ENCODE peak calls at places on chromosomes 5 and 9, in six cellular contexts. G, U, J, L, R and Z are unnamed samples. For H3K4me1, the result is how much of the 10 kb centered on the place peaks cover.

GRCh38 chr5:95761771-95762680 is 30.9 kb downstream of the RHOBTB3 start:
- DNase-seq in G (no peak), U (no peak), J (no peak), L (no peak), R (no peak), Z (peak)

GRCh38 chr9:78298046-78298511 is 1.2 kb downstream of the PSAT1 start:
- DNase-seq in G (no peak), U (no peak), J (no peak), L (no peak), R (no peak), Z (no peak)

GRCh38 chr5:109739741-109740140 is 50.0 kb downstream of the MAN2A1 start:
- DNase-seq in G (no peak), U (no peak), J (no peak), L (no peak), R (no peak), Z (no peak)

GRCh38 chr9:85884236-85884635 is 56.7 kb upstream of the NAA35 start:
- DNase-seq in G (no peak), U (no peak), J (no peak), L (no peak), R (no peak), Z (no peak)

GRCh38 chr9:73981405-73981804 is 515.7 kb upstream of the RORB start:
- DNase-seq in G (no peak), U (no peak), J (no peak), L (no peak), R (no peak), Z (no peak)

GRCh38 chr5:82031220-82032119 is 59.6 kb downstream of the ATG10 start:
- DNase-seq in G (no peak), U (no peak), J (peak), L (no peak), R (no peak), Z (no peak)

GRCh38 chr5:74630387-74631087 is 10.0 kb downstream of the ENC1 start:
- DNase-seq in G (no peak), U (no peak), J (no peak), L (no peak), R (no peak), Z (peak)

GRCh38 chr9:85118990-85119755 is 449.6 kb downstream of the NTRK2 start:
- DNase-seq in G (no peak), U (no peak), J (no peak), L (no peak), R (no peak), Z (no peak)

GRCh38 chr9:104906441-104907277 is 21.3 kb downstream of the ABCA1 start:
- DNase-seq in G (no peak), U (no peak), J (no peak), L (peak), R (peak), Z (no peak)

GRCh38 chr5:123193176-123193575 is 104.1 kb downstream of the PRDM6 start:
- DNase-seq in G (no peak), U (no peak), J (no peak), L (no peak), R (no peak), Z (no peak)

GRCh38 chr5:68214472-68215207 is 916 bp upstream of the PIK3R1 start:
- DNase-seq in G (no peak), U (no peak), J (peak), L (no peak), R (no peak), Z (peak)

GRCh38 chr5:150781706-150782614 is 3.4 kb downstream of the SMIM3 start:
- DNase-seq in G (no peak), U (peak), J (peak), L (peak), R (peak), Z (no peak)

GRCh38 chr9:131840751-131841702 is 101.2 kb upstream of the RAPGEF1 start:
- DNase-seq in G (no peak), U (no peak), J (no peak), L (no peak), R (no peak), Z (no peak)

GRCh38 chr5:93349613-93350012 is 231.4 kb downstream of the NR2F1-AS1 start:
- DNase-seq in G (no peak), U (no peak), J (no peak), L (no peak), R (no peak), Z (no peak)

GRCh38 chr9:115204827-115205506 is 87.0 kb upstream of the TNC start:
- DNase-seq in G (no peak), U (no peak), J (no peak), L (no peak), R (no peak), Z (no peak)

GRCh38 chr5:150009671-150010387 is 9.3 kb downstream of the HMGXB3 start:
- DNase-seq in G (no peak), U (no peak), J (no peak), L (no peak), R (no peak), Z (no peak)

GRCh38 chr9:106587021-106587420 is 275.9 kb upstream of the ZNF462 start:
- DNase-seq in G (no peak), U (no peak), J (no peak), L (no peak), R (no peak), Z (no peak)

GRCh38 chr9:3708751-3709150 is 182.9 kb upstream of the RFX3 start:
- DNase-seq in G (no peak), U (no peak), J (no peak), L (no peak), R (no peak), Z (no peak)

GRCh38 chr9:74220327-74220726 is 276.8 kb upstream of the RORB start:
- DNase-seq in G (no peak), U (no peak), J (no peak), L (no peak), R (no peak), Z (no peak)

GRCh38 chr9:134950404-134950760 is 32.7 kb upstream of the FCN1 start:
- DNase-seq in G (no peak), U (peak), J (no peak), L (no peak), R (no peak), Z (no peak)

GRCh38 chr9:114484854-114485443 is 20.3 kb downstream of the WHRN start:
- DNase-seq in G (peak), U (no peak), J (no peak), L (peak), R (no peak), Z (peak)

GRCh38 chr5:124538196-124538595 is 208.2 kb downstream of the ZNF608 start:
- DNase-seq in G (no peak), U (no peak), J (no peak), L (no peak), R (no peak), Z (no peak)

GRCh38 chr5:14451866-14452265 is 129.7 kb upstream of the OTULINL start:
- DNase-seq in G (no peak), U (no peak), J (no peak), L (no peak), R (no peak), Z (peak)

GRCh38 chr9:127561491-127562270 is 50.4 kb upstream of the STXBP1 start:
- DNase-seq in G (peak), U (peak), J (peak), L (peak), R (peak), Z (peak)
- H3K4me1 ChIP-seq in G (half or more), U (under half), J (half or more), L (half or more), R (half or more), Z (half or more)

GRCh38 chr9:137140151-137141012 is 1.4 kb downstream of the GRIN1 start:
- DNase-seq in G (no peak), U (no peak), J (no peak), L (no peak), R (no peak), Z (peak)
- H3K27ac ChIP-seq in G (no peak), U (no peak), J (no peak), L (no peak), R (no peak), Z (no peak)

DNA sequence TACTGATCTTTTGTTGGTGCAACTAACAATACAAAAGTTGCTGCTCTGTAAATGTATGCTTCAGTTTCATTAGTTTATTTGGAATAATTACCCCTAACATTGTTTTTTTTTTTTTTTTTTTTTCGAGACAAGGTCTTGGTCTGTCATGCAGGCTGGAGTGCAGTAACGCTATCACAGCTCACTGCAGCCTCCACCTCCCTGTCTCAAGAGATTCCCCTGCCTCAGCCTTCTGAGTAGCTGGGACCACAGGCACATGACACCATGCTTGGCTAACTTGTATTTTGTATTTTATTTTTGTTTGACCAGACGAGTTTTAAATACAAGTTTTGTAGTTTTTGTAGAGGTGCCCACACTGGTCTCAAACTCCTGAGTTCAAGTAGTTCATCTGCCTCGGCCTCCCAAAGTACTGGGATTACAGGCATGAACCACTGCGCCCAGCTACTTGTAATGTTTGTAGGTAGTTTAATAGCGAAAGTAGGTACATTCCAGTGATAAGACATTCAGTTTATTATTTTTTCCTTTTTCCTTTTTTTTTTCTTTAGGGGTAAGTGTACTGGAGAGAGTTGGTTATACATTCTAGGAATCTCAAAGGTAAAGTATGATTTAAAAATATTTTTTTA is 6.9 kb downstream of the GAPVD1 start:
- DNase-seq in G (no peak), U (no peak), J (no peak), L (no peak), R (no peak), Z (no peak)
- H3K4me1 ChIP-seq in G (under half), U (under half), J (under half), L (under half), R (under half), Z (under half)

GRCh38 chr9:80407220-80407619 is 835.5 kb downstream of the TLE4 start:
- DNase-seq in G (no peak), U (no peak), J (no peak), L (no peak), R (no peak), Z (no peak)

GRCh38 chr9:80400624-80401230 is 829.0 kb downstream of the TLE4 start:
- DNase-seq in G (no peak), U (no peak), J (no peak), L (no peak), R (no peak), Z (no peak)

DNA sequence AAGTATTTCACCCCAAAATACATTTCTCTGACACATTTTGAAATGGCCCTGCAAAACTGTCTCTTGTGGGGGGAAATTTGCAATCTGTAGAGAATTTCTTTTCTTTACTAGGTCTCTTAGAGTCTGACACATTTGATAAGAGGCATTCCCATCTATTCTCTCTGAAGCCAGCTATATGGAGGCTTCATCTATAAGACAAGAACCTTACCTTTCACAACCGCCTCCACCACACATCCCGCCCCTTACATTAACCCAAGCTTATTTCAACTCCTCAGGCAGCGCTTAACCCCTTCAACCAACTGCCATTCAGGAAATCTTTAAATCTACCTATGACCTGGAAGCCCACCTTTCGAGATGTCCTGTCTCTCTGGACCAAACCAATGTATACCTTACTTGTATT is 829.5 kb downstream of the TLE4 start:
- DNase-seq in G (no peak), U (no peak), J (no peak), L (no peak), R (no peak), Z (no peak)
- H3K27ac ChIP-seq in G (no peak), U (no peak), J (no peak), L (no peak), R (no peak), Z (no peak)

GRCh38 chr9:4836676-4837075 is 43.9 kb downstream of the RCL1 start:
- DNase-seq in G (no peak), U (no peak), J (no peak), L (no peak), R (no peak), Z (no peak)

GRCh38 chr9:4840018-4840417 is 47.3 kb downstream of the RCL1 start:
- DNase-seq in G (no peak), U (no peak), J (no peak), L (no peak), R (no peak), Z (no peak)

GRCh38 chr9:4839470-4839912 is 46.7 kb downstream of the RCL1 start:
- DNase-seq in G (no peak), U (no peak), J (no peak), L (no peak), R (no peak), Z (no peak)

GRCh38 chr9:4837126-4837767 is 44.5 kb downstream of the RCL1 start:
- DNase-seq in G (no peak), U (no peak), J (no peak), L (no peak), R (peak), Z (no peak)

GRCh38 chr9:4837768-4838546 is 45.2 kb downstream of the RCL1 start:
- DNase-seq in G (no peak), U (peak), J (no peak), L (no peak), R (peak), Z (peak)
- H3K4me1 ChIP-seq in G (under half), U (under half), J (under half), L (under half), R (under half), Z (under half)

DNA sequence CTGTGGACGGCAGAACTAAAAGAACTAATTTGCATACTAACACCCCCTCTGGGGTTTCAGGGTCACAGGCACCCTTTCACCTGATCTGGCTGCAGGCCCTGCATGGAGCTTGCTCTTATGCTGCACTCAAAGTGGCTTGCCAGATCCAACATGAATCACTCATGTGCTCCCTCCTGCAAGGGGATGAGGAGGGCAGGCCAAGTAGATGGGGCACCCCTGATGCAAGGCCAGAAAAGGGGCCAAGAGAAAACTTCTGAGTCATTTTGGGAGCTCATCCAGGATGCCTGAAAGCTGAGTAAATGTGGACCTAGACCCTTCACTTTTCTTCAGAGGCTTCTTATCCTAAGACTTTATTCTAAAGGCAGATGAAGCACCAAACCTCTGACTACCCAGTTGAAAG is 558.5 kb upstream of the PTGER4 start:
- DNase-seq in G (no peak), U (no peak), J (no peak), L (no peak), R (no peak), Z (no peak)
- H3K27ac ChIP-seq in G (no peak), U (no peak), J (no peak), L (no peak), R (no peak), Z (no peak)